ENCODE peak calls at places on chromosomes 13 and 19, in seven cellular contexts. J is epithelial cell of esophagus; T is right lobe of liver; C is stimulated activated CD4-positive, alpha-beta T cell treated with anti-CD3 and anti-CD28 coated beads, TNF-alpha, amount 100 ng/mL, for 48 hours; V is memory B cell; Y is HEK293T; B is AG08395. O is an unnamed sample.

GRCh38 chr19:49111218-49111998 is 2.8 kb upstream of the LIN7B start:
- DNase-seq in Y (no peak), V (no peak), J (no peak), T (no peak), B (no peak), C (no peak), O (no peak)

GRCh38 chr13:62210951-62211350 is 795.3 kb upstream of the PCDH20 start:
- DNase-seq in T (no peak), V (no peak), B (no peak), Y (no peak), C (no peak), J (no peak), O (no peak)

GRCh38 chr19:16447015-16447384 is 24.8 kb downstream of the EPS15L1 start:
- DNase-seq in C (peak; percentile 32), Y (no peak), T (peak; percentile 87), B (peak; percentile 87), J (peak; percentile 84), V (peak; percentile 47), O (no peak)

GRCh38 chr19:45972081-45972943 is 1.4 kb downstream of the NOVA2 start:
- DNase-seq in T (no peak), J (peak; percentile 24), C (no peak), B (no peak), V (peak; percentile 53), Y (no peak), O (no peak)

GRCh38 chr13:28631792-28632191 is 27.1 kb upstream of the POMP start:
- DNase-seq in C (no peak), Y (no peak), J (no peak), B (peak; percentile 41), V (no peak), T (no peak), O (no peak)

GRCh38 chr19:51023946-51024345 is 2.5 kb downstream of the KLK11 start:
- DNase-seq in J (no peak), C (no peak), V (no peak), Y (no peak), T (no peak), B (no peak), O (no peak)

GRCh38 chr13:38582133-38582532 is 104.7 kb upstream of the FREM2 start:
- DNase-seq in T (no peak), C (no peak), V (no peak), B (peak; percentile 28), Y (peak; percentile 27), J (peak; percentile 49), O (no peak)

GRCh38 chr19:34269968-34270621 is 15.7 kb downstream of the GARRE1 start:
- DNase-seq in J (peak; percentile 68), Y (peak; percentile 31), T (no peak), V (peak; percentile 50), B (peak; percentile 43), C (peak; percentile 60), O (no peak)

GRCh38 chr13:113919761-113920160 is 54.1 kb downstream of the C13orf46 start:
- DNase-seq in V (no peak), Y (no peak), J (no peak), C (no peak), T (no peak), B (no peak), O (no peak)

GRCh38 chr19:28242317-28242927 is 970.5 kb downstream of the UQCRFS1 start:
- DNase-seq in T (no peak), C (no peak), B (peak; percentile 77), J (peak; percentile 3), V (no peak), Y (peak; percentile 13), O (no peak)

GRCh38 chr13:92717857-92718256 is 508.8 kb upstream of the GPC6 start:
- DNase-seq in Y (no peak), T (no peak), J (no peak), C (no peak), V (no peak), B (no peak), O (no peak)

GRCh38 chr13:51148952-51149573 is 38.0 kb upstream of the C13orf42 start:
- DNase-seq in T (no peak), Y (peak; percentile 44), V (no peak), B (peak; percentile 64), C (no peak), J (peak; percentile 50), O (peak; percentile 34)

GRCh38 chr19:11142528-11143171 is 12.9 kb downstream of the SPC24 start:
- DNase-seq in B (peak; percentile 94), V (no peak), Y (peak; percentile 17), C (no peak), T (peak; percentile 82), J (peak; percentile 83), O (peak; percentile 79)

GRCh38 chr13:50080856-50081105 is 65.5 kb downstream of the KCNRG start:
- DNase-seq in T (no peak), C (no peak), Y (no peak), J (no peak), V (no peak), B (no peak), O (no peak)

GRCh38 chr13:45219938-45220375 is 19.1 kb upstream of the KCTD4 start:
- DNase-seq in Y (no peak), B (peak; percentile 37), J (peak; percentile 98), C (no peak), V (no peak), T (no peak), O (peak; percentile 94)

GRCh38 chr19:30870861-30871260 is 478.4 kb downstream of the TSHZ3 start:
- DNase-seq in J (peak; percentile 7), B (peak; percentile 9), V (no peak), T (no peak), Y (no peak), C (no peak), O (no peak)

GRCh38 chr13:39875111-39875510 is 219.6 kb downstream of the COG6 start:
- DNase-seq in Y (no peak), T (no peak), C (no peak), B (peak; percentile 30), J (no peak), V (no peak), O (no peak)

GRCh38 chr19:32809254-32809653 is 60.3 kb downstream of the SLC7A9 start:
- DNase-seq in B (no peak), Y (no peak), C (no peak), T (no peak), V (no peak), J (no peak), O (no peak)

GRCh38 chr13:31968473-31968872 is 63.1 kb upstream of the FRY start:
- DNase-seq in V (no peak), B (no peak), T (no peak), J (no peak), Y (no peak), C (no peak), O (no peak)

GRCh38 chr19:2039959-2040646 is 10.9 kb downstream of the MKNK2 start:
- DNase-seq in B (no peak), C (no peak), V (no peak), T (no peak), Y (no peak), J (no peak), O (no peak)

GRCh38 chr13:37869756-37870488 is at the start of gene TRPC4:
- DNase-seq in J (peak; percentile 75), C (no peak), V (no peak), Y (peak; percentile 68), T (no peak), B (peak; percentile 67), O (no peak)

GRCh38 chr19:14023404-14024235 is 4.3 kb upstream of the RLN3 start:
- DNase-seq in V (no peak), T (peak; percentile 64), B (peak; percentile 54), J (peak; percentile 54), Y (peak; percentile 62), C (no peak), O (no peak)

GRCh38 chr19:31390721-31391120 is 41.5 kb upstream of the TSHZ3 start:
- DNase-seq in J (no peak), V (no peak), T (no peak), Y (no peak), B (no peak), C (no peak), O (no peak)

GRCh38 chr19:5480427-5480836 is 25.2 kb downstream of the ZNRF4 start:
- DNase-seq in V (peak; percentile 25), Y (peak; percentile 69), C (peak; percentile 10), J (peak; percentile 15), T (no peak), B (peak; percentile 35), O (peak; percentile 28)

GRCh38 chr13:101916108-101916757 is 463.8 kb downstream of the ITGBL1 start:
- DNase-seq in V (no peak), Y (peak; percentile 19), J (peak; percentile 26), B (peak; percentile 12), T (no peak), C (no peak), O (no peak)

GRCh38 chr19:3025516-3025890 is 3.6 kb downstream of the TLE2 start:
- DNase-seq in C (no peak), Y (no peak), V (no peak), B (no peak), J (no peak), T (no peak), O (no peak)

GRCh38 chr19:31110331-31110730 is 238.9 kb downstream of the TSHZ3 start:
- DNase-seq in B (peak; percentile 78), C (no peak), Y (no peak), V (no peak), T (no peak), J (peak; percentile 72), O (no peak)

GRCh38 chr19:54558339-54558738 is 15.3 kb upstream of the LILRA2 start:
- DNase-seq in B (no peak), C (no peak), V (no peak), Y (no peak), J (no peak), T (no peak), O (no peak)

GRCh38 chr13:61391426-61391825 is 24.2 kb downstream of the PCDH20 start:
- DNase-seq in C (no peak), V (no peak), J (no peak), T (no peak), B (no peak), Y (no peak), O (no peak)

GRCh38 chr19:6126335-6126974 is 9.0 kb upstream of the ACSBG2 start:
- DNase-seq in V (no peak), C (no peak), T (no peak), B (peak; percentile 50), J (peak; percentile 83), Y (peak; percentile 66), O (peak; percentile 91)

GRCh38 chr19:45079063-45079910 is at the start of gene GEMIN7:
- DNase-seq in Y (peak; percentile 86), V (peak; percentile 88), J (peak; percentile 79), B (peak; percentile 86), T (peak; percentile 74), C (peak; percentile 77), O (peak; percentile 44)

GRCh38 chr19:28394705-28395104 is 818.2 kb downstream of the UQCRFS1 start:
- DNase-seq in Y (no peak), B (no peak), T (no peak), J (no peak), C (no peak), V (no peak), O (no peak)

GRCh38 chr13:76440568-76440967 is 445.6 kb downstream of the KCTD12 start:
- DNase-seq in B (no peak), V (no peak), T (no peak), Y (no peak), C (no peak), J (no peak), O (no peak)

GRCh38 chr13:24458736-24459135 is 53.8 kb downstream of the PARP4 start:
- DNase-seq in V (no peak), Y (no peak), T (no peak), J (no peak), C (no peak), B (no peak), O (no peak)

GRCh38 chr13:34035676-34036325 is 217.9 kb downstream of the RFC3 start:
- DNase-seq in Y (no peak), V (no peak), B (peak; percentile 21), C (no peak), J (peak; percentile 94), T (no peak), O (no peak)

O was measured in HCT116.